ENCODE peak calls at places on chromosomes 11 and 22, in five cellular contexts. One of them, this sample, is unnamed.

GRCh38 chr22:38761202-38762162 is 5.7 kb upstream of the SUN2 start:
- DNase-seq in H1: no peak
- DNase-seq in SK-N-SH: no peak
- DNase-seq in K562: no peak
- DNase-seq in HepG2: no peak
- DNase-seq in this sample: no peak

GRCh38 chr11:127017482-127017881 is 16.9 kb upstream of the KIRREL3 start:
- DNase-seq in H1: no peak
- DNase-seq in SK-N-SH: no peak
- DNase-seq in K562: peak
- DNase-seq in HepG2: no peak
- DNase-seq in this sample: no peak

GRCh38 chr11:3074912-3075589 is 17.8 kb upstream of the CARS1 start:
- DNase-seq in H1: no peak
- DNase-seq in SK-N-SH: no peak
- DNase-seq in K562: no peak
- DNase-seq in HepG2: no peak
- DNase-seq in this sample: no peak

GRCh38 chr11:73528877-73529530 is 68.9 kb downstream of the FAM168A start:
- DNase-seq in H1: no peak
- DNase-seq in SK-N-SH: no peak
- DNase-seq in K562: no peak
- DNase-seq in HepG2: no peak
- DNase-seq in this sample: no peak

GRCh38 chr11:77126861-77127673 is 979 bp upstream of the MYO7A start:
- DNase-seq in H1: peak
- DNase-seq in SK-N-SH: peak
- DNase-seq in K562: peak
- DNase-seq in HepG2: no peak
- DNase-seq in this sample: no peak

GRCh38 chr22:23243006-23243573 is 62.8 kb downstream of the BCR start:
- DNase-seq in H1: peak
- DNase-seq in SK-N-SH: no peak
- DNase-seq in K562: peak
- DNase-seq in HepG2: no peak
- DNase-seq in this sample: peak

GRCh38 chr22:24055283-24055682 is 44.2 kb downstream of the CABIN1 start:
- DNase-seq in H1: no peak
- DNase-seq in SK-N-SH: no peak
- DNase-seq in K562: no peak
- DNase-seq in HepG2: no peak
- DNase-seq in this sample: no peak

GRCh38 chr11:92556435-92556834 is 331.8 kb downstream of the FAT3 start:
- DNase-seq in H1: no peak
- DNase-seq in SK-N-SH: no peak
- DNase-seq in K562: no peak
- DNase-seq in HepG2: no peak
- DNase-seq in this sample: no peak

GRCh38 chr11:17498475-17498874 is 21.8 kb upstream of the ABCC8 start:
- DNase-seq in H1: peak
- DNase-seq in SK-N-SH: no peak
- DNase-seq in K562: peak
- DNase-seq in HepG2: no peak
- DNase-seq in this sample: no peak

GRCh38 chr11:8288824-8289223 is 25.1 kb upstream of the LMO1 start:
- DNase-seq in H1: peak
- DNase-seq in SK-N-SH: no peak
- DNase-seq in K562: no peak
- DNase-seq in HepG2: no peak
- DNase-seq in this sample: no peak

GRCh38 chr11:77361184-77361583 is 59.7 kb upstream of the GDPD4 start:
- DNase-seq in H1: no peak
- DNase-seq in SK-N-SH: no peak
- DNase-seq in K562: no peak
- DNase-seq in HepG2: no peak
- DNase-seq in this sample: no peak

GRCh38 chr22:19128946-19129727 is 2.0 kb upstream of the TSSK2 start:
- DNase-seq in H1: no peak
- DNase-seq in SK-N-SH: no peak
- DNase-seq in K562: no peak
- DNase-seq in HepG2: no peak
- DNase-seq in this sample: no peak

GRCh38 chr11:2798951-2799761 is 86.4 kb downstream of the CDKN1C start:
- DNase-seq in H1: peak
- DNase-seq in SK-N-SH: no peak
- DNase-seq in K562: no peak
- DNase-seq in HepG2: peak
- DNase-seq in this sample: no peak

GRCh38 chr11:978073-978720 is 52.5 kb downstream of the AP2A2 start:
- DNase-seq in H1: no peak
- DNase-seq in SK-N-SH: no peak
- DNase-seq in K562: no peak
- DNase-seq in HepG2: no peak
- DNase-seq in this sample: no peak

GRCh38 chr11:72684236-72684912 is 10.2 kb upstream of the PDE2A start:
- DNase-seq in H1: peak
- DNase-seq in SK-N-SH: peak
- DNase-seq in K562: peak
- DNase-seq in HepG2: peak
- DNase-seq in this sample: no peak

GRCh38 chr22:34798605-34799004 is 267.4 kb upstream of the ISX start:
- DNase-seq in H1: no peak
- DNase-seq in SK-N-SH: no peak
- DNase-seq in K562: no peak
- DNase-seq in HepG2: no peak
- DNase-seq in this sample: no peak

GRCh38 chr11:36354221-36355003 is 58.3 kb downstream of the PRR5L start:
- DNase-seq in H1: no peak
- DNase-seq in SK-N-SH: no peak
- DNase-seq in K562: no peak
- DNase-seq in HepG2: no peak
- DNase-seq in this sample: peak

GRCh38 chr22:28030442-28030841 is 111.4 kb upstream of the PITPNB start:
- DNase-seq in H1: peak
- DNase-seq in SK-N-SH: no peak
- DNase-seq in K562: no peak
- DNase-seq in HepG2: no peak
- DNase-seq in this sample: no peak

GRCh38 chr11:47164321-47164720 is 12.4 kb downstream of the ARFGAP2 start:
- DNase-seq in H1: no peak
- DNase-seq in SK-N-SH: no peak
- DNase-seq in K562: no peak
- DNase-seq in HepG2: no peak
- DNase-seq in this sample: no peak

GRCh38 chr11:47165294-47165840 is 11.3 kb downstream of the ARFGAP2 start:
- DNase-seq in H1: no peak
- DNase-seq in SK-N-SH: no peak
- DNase-seq in K562: no peak
- DNase-seq in HepG2: no peak
- DNase-seq in this sample: no peak

GRCh38 chr11:47162426-47162825 is 14.3 kb downstream of the ARFGAP2 start:
- DNase-seq in H1: no peak
- DNase-seq in SK-N-SH: no peak
- DNase-seq in K562: no peak
- DNase-seq in HepG2: no peak
- DNase-seq in this sample: no peak

GRCh38 chr11:47163198-47163597 is 13.5 kb downstream of the ARFGAP2 start:
- DNase-seq in H1: no peak
- DNase-seq in SK-N-SH: no peak
- DNase-seq in K562: no peak
- DNase-seq in HepG2: no peak
- DNase-seq in this sample: no peak

GRCh38 chr11:47163898-47164297 is 12.8 kb downstream of the ARFGAP2 start:
- DNase-seq in H1: no peak
- DNase-seq in SK-N-SH: no peak
- DNase-seq in K562: no peak
- DNase-seq in HepG2: no peak
- DNase-seq in this sample: no peak
- TF ChIP-seq EP300 in H1: no peak
- TF ChIP-seq EP300 in SK-N-SH: no peak
- TF ChIP-seq EP300 in K562: no peak
- TF ChIP-seq EP300 in HepG2: no peak
- TF ChIP-seq EP300 in this sample: no peak

GRCh38 chr11:118156531-118157185 is 4.0 kb upstream of the SCN4B start:
- DNase-seq in H1: no peak
- DNase-seq in SK-N-SH: peak
- DNase-seq in K562: peak
- DNase-seq in HepG2: no peak
- DNase-seq in this sample: no peak
- TF ChIP-seq GABPA in H1: no peak
- TF ChIP-seq GABPA in SK-N-SH: no peak
- TF ChIP-seq GABPA in K562: no peak
- TF ChIP-seq GABPA in HepG2: no peak
- TF ChIP-seq GABPA in this sample: no peak

GRCh38 chr22:37328017-37328416 is 45.7 kb downstream of the CYTH4 start:
- DNase-seq in H1: no peak
- DNase-seq in SK-N-SH: no peak
- DNase-seq in K562: no peak
- DNase-seq in HepG2: no peak
- DNase-seq in this sample: no peak
- TF ChIP-seq EP300 in H1: no peak
- TF ChIP-seq EP300 in SK-N-SH: peak
- TF ChIP-seq EP300 in K562: no peak
- TF ChIP-seq EP300 in HepG2: no peak
- TF ChIP-seq EP300 in this sample: no peak

DNA sequence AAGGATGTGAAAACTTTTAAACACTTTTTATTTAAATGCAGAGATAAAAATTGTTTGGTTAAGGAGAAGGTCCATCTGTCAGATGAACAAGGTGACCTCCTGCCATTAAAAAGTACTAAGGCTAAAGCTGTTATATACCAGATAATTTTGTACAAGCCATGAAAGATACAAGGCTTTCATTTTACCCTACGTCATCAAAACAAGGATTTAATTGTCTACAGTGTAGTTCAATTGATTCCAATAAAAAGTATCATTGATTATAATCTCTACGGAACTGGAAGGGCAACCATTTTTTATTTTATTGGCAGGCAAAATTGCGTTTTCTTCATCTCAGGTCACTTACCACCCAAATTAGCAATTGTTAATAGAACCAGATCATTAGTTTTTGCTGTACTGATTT is 564.8 kb downstream of the JRKL start:
- DNase-seq in H1: no peak
- DNase-seq in SK-N-SH: no peak
- DNase-seq in K562: no peak
- DNase-seq in HepG2: no peak
- DNase-seq in this sample: no peak
- TF ChIP-seq GABPA in H1: no peak
- TF ChIP-seq GABPA in SK-N-SH: no peak
- TF ChIP-seq GABPA in K562: no peak
- TF ChIP-seq GABPA in HepG2: no peak
- TF ChIP-seq GABPA in this sample: no peak

GRCh38 chr11:100308202-100308601 is 378.9 kb upstream of the ARHGAP42 start:
- DNase-seq in H1: no peak
- DNase-seq in SK-N-SH: no peak
- DNase-seq in K562: no peak
- DNase-seq in HepG2: no peak
- DNase-seq in this sample: no peak
- TF ChIP-seq EP300 in H1: no peak
- TF ChIP-seq EP300 in SK-N-SH: no peak
- TF ChIP-seq EP300 in K562: no peak
- TF ChIP-seq EP300 in HepG2: no peak
- TF ChIP-seq EP300 in this sample: no peak

GRCh38 chr11:68440254-68440653 is 20.3 kb upstream of the PPP6R3 start:
- DNase-seq in H1: no peak
- DNase-seq in SK-N-SH: no peak
- DNase-seq in K562: no peak
- DNase-seq in HepG2: no peak
- DNase-seq in this sample: no peak

GRCh38 chr11:68439355-68440065 is 21.0 kb upstream of the PPP6R3 start:
- DNase-seq in H1: peak
- DNase-seq in SK-N-SH: no peak
- DNase-seq in K562: peak
- DNase-seq in HepG2: no peak
- DNase-seq in this sample: no peak

GRCh38 chr11:68444566-68444965 is 16.0 kb upstream of the PPP6R3 start:
- DNase-seq in H1: no peak
- DNase-seq in SK-N-SH: no peak
- DNase-seq in K562: no peak
- DNase-seq in HepG2: no peak
- DNase-seq in this sample: no peak

GRCh38 chr11:68438658-68439259 is 21.8 kb upstream of the PPP6R3 start:
- DNase-seq in H1: no peak
- DNase-seq in SK-N-SH: no peak
- DNase-seq in K562: no peak
- DNase-seq in HepG2: no peak
- DNase-seq in this sample: no peak

DNA sequence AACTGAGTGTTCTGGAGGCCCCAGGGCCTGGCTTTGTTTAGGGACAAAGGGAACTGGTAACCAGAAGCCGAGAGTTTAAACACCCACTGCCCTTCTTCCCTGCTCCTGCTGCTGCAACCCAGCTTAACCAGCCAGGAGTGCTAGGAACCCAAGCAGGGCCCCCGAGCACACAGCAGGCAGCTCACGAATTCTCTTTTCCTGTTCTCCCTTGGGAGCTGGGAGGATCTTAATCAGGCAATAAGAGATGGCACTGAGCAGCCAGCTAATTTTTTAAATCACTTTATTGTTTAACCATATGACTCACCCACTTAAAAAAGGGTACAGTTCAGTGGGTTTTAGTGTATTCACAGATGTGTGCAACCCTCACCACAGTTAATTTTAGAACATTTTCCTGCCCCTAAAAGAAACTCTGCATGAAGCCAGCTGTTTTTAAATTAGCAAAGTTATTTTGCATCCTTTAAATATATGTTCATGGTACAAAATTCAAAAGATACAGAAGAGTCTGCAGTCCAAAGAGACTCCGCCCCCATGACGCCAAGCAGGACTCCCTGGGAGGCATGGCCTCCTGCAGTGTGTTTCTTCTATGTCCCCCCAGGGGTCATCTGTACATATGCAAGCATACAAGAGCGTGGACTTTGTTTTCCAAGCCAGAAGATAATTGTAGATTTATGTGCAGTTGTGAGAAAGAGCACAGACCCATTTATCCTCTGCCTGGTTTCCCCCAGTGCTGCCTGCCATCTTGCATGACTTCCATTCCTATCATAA is 18.9 kb upstream of the PPP6R3 start:
- DNase-seq in H1: no peak
- DNase-seq in SK-N-SH: peak
- DNase-seq in K562: no peak
- DNase-seq in HepG2: no peak
- DNase-seq in this sample: no peak
- TF ChIP-seq GABPA in H1: no peak
- TF ChIP-seq GABPA in SK-N-SH: no peak
- TF ChIP-seq GABPA in K562: no peak
- TF ChIP-seq GABPA in HepG2: no peak
- TF ChIP-seq GABPA in this sample: no peak

This sample was measured in GM12878.